ENCODE peak calls at places on chromosomes 11 and 22, in nine cellular contexts. One of them, this sample, is unnamed.

GRCh38 chr11:78465169-78465942 is 47.7 kb upstream of the GAB2 start:
- DNase-seq in pancreas: no peak
- DNase-seq in heart left ventricle: no peak
- DNase-seq in CD8-positive, alpha-beta T cell: peak
- DNase-seq in fibroblast of mammary gland: no peak
- DNase-seq in lower leg skin: no peak
- DNase-seq in glutamatergic neuron: no peak
- DNase-seq in osteocyte: no peak
- DNase-seq in ascending aorta: no peak
- DNase-seq in this sample: no peak

GRCh38 chr11:123509737-123510578 is 79.9 kb downstream of the GRAMD1B start:
- DNase-seq in pancreas: no peak
- DNase-seq in heart left ventricle: no peak
- DNase-seq in CD8-positive, alpha-beta T cell: no peak
- DNase-seq in fibroblast of mammary gland: peak
- DNase-seq in lower leg skin: peak
- DNase-seq in glutamatergic neuron: peak
- DNase-seq in osteocyte: no peak
- DNase-seq in ascending aorta: no peak
- DNase-seq in this sample: no peak

GRCh38 chr22:29596408-29596807 is 7.0 kb upstream of the NF2 start:
- DNase-seq in pancreas: no peak
- DNase-seq in heart left ventricle: no peak
- DNase-seq in CD8-positive, alpha-beta T cell: no peak
- DNase-seq in fibroblast of mammary gland: no peak
- DNase-seq in lower leg skin: no peak
- DNase-seq in glutamatergic neuron: no peak
- DNase-seq in osteocyte: no peak
- DNase-seq in ascending aorta: no peak
- DNase-seq in this sample: no peak

GRCh38 chr22:38115423-38116205 is 5.1 kb upstream of the BAIAP2L2 start:
- DNase-seq in pancreas: no peak
- DNase-seq in heart left ventricle: no peak
- DNase-seq in CD8-positive, alpha-beta T cell: no peak
- DNase-seq in fibroblast of mammary gland: no peak
- DNase-seq in lower leg skin: no peak
- DNase-seq in glutamatergic neuron: no peak
- DNase-seq in osteocyte: no peak
- DNase-seq in ascending aorta: no peak
- DNase-seq in this sample: no peak

GRCh38 chr11:118000850-118001228 is 14.6 kb downstream of the IL10RA start:
- DNase-seq in pancreas: no peak
- DNase-seq in heart left ventricle: no peak
- DNase-seq in CD8-positive, alpha-beta T cell: no peak
- DNase-seq in fibroblast of mammary gland: no peak
- DNase-seq in lower leg skin: peak
- DNase-seq in glutamatergic neuron: no peak
- DNase-seq in osteocyte: no peak
- DNase-seq in ascending aorta: no peak
- DNase-seq in this sample: no peak

GRCh38 chr11:5626191-5626590 is 1.4 kb downstream of the TRIM34 start:
- DNase-seq in pancreas: no peak
- DNase-seq in heart left ventricle: no peak
- DNase-seq in CD8-positive, alpha-beta T cell: no peak
- DNase-seq in fibroblast of mammary gland: peak
- DNase-seq in lower leg skin: no peak
- DNase-seq in glutamatergic neuron: no peak
- DNase-seq in osteocyte: no peak
- DNase-seq in ascending aorta: no peak
- DNase-seq in this sample: peak

GRCh38 chr11:117058761-117059233 is 39.4 kb downstream of the SIK3 start:
- DNase-seq in pancreas: no peak
- DNase-seq in heart left ventricle: no peak
- DNase-seq in CD8-positive, alpha-beta T cell: no peak
- DNase-seq in fibroblast of mammary gland: peak
- DNase-seq in lower leg skin: no peak
- DNase-seq in glutamatergic neuron: no peak
- DNase-seq in osteocyte: no peak
- DNase-seq in ascending aorta: no peak
- DNase-seq in this sample: peak

GRCh38 chr11:75562048-75562835 is at the start of gene SERPINH1:
- DNase-seq in pancreas: peak
- DNase-seq in heart left ventricle: peak
- DNase-seq in CD8-positive, alpha-beta T cell: peak
- DNase-seq in fibroblast of mammary gland: peak
- DNase-seq in lower leg skin: peak
- DNase-seq in glutamatergic neuron: peak
- DNase-seq in osteocyte: peak
- DNase-seq in ascending aorta: peak
- DNase-seq in this sample: peak

GRCh38 chr22:35593071-35593884 is 23.9 kb downstream of the MB start:
- DNase-seq in pancreas: no peak
- DNase-seq in heart left ventricle: no peak
- DNase-seq in CD8-positive, alpha-beta T cell: no peak
- DNase-seq in fibroblast of mammary gland: no peak
- DNase-seq in lower leg skin: no peak
- DNase-seq in glutamatergic neuron: no peak
- DNase-seq in osteocyte: no peak
- DNase-seq in ascending aorta: no peak
- DNase-seq in this sample: no peak

GRCh38 chr11:2106583-2107209 is 32.5 kb downstream of the IGF2 start:
- DNase-seq in pancreas: no peak
- DNase-seq in heart left ventricle: no peak
- DNase-seq in CD8-positive, alpha-beta T cell: no peak
- DNase-seq in fibroblast of mammary gland: no peak
- DNase-seq in lower leg skin: no peak
- DNase-seq in glutamatergic neuron: no peak
- DNase-seq in osteocyte: no peak
- DNase-seq in ascending aorta: no peak
- DNase-seq in this sample: no peak

GRCh38 chr22:28208797-28209196 is 289.7 kb upstream of the PITPNB start:
- DNase-seq in pancreas: no peak
- DNase-seq in heart left ventricle: no peak
- DNase-seq in CD8-positive, alpha-beta T cell: no peak
- DNase-seq in fibroblast of mammary gland: no peak
- DNase-seq in lower leg skin: no peak
- DNase-seq in glutamatergic neuron: no peak
- DNase-seq in osteocyte: no peak
- DNase-seq in ascending aorta: no peak
- DNase-seq in this sample: no peak

GRCh38 chr11:86490582-86490981 is 115.9 kb downstream of the CCDC81 start:
- DNase-seq in pancreas: no peak
- DNase-seq in heart left ventricle: no peak
- DNase-seq in CD8-positive, alpha-beta T cell: no peak
- DNase-seq in fibroblast of mammary gland: peak
- DNase-seq in lower leg skin: no peak
- DNase-seq in glutamatergic neuron: no peak
- DNase-seq in osteocyte: no peak
- DNase-seq in ascending aorta: no peak
- DNase-seq in this sample: no peak

GRCh38 chr11:72574046-72574445 is 100.2 kb downstream of the PDE2A start:
- DNase-seq in pancreas: no peak
- DNase-seq in heart left ventricle: no peak
- DNase-seq in CD8-positive, alpha-beta T cell: no peak
- DNase-seq in fibroblast of mammary gland: no peak
- DNase-seq in lower leg skin: peak
- DNase-seq in glutamatergic neuron: no peak
- DNase-seq in osteocyte: no peak
- DNase-seq in ascending aorta: no peak
- DNase-seq in this sample: no peak

GRCh38 chr22:21079493-21079892 is 33.7 kb downstream of the LRRC74B start:
- DNase-seq in pancreas: no peak
- DNase-seq in heart left ventricle: no peak
- DNase-seq in CD8-positive, alpha-beta T cell: no peak
- DNase-seq in fibroblast of mammary gland: no peak
- DNase-seq in lower leg skin: no peak
- DNase-seq in glutamatergic neuron: no peak
- DNase-seq in osteocyte: no peak
- DNase-seq in ascending aorta: no peak
- DNase-seq in this sample: no peak

GRCh38 chr22:39117585-39118191 is 20.6 kb downstream of the APOBEC3H start:
- DNase-seq in pancreas: no peak
- DNase-seq in heart left ventricle: no peak
- DNase-seq in CD8-positive, alpha-beta T cell: peak
- DNase-seq in fibroblast of mammary gland: peak
- DNase-seq in lower leg skin: no peak
- DNase-seq in glutamatergic neuron: peak
- DNase-seq in osteocyte: no peak
- DNase-seq in ascending aorta: no peak
- DNase-seq in this sample: peak

GRCh38 chr11:19821412-19821875 is 108.8 kb downstream of the NAV2 start:
- DNase-seq in pancreas: no peak
- DNase-seq in heart left ventricle: no peak
- DNase-seq in CD8-positive, alpha-beta T cell: no peak
- DNase-seq in fibroblast of mammary gland: no peak
- DNase-seq in lower leg skin: no peak
- DNase-seq in glutamatergic neuron: no peak
- DNase-seq in osteocyte: no peak
- DNase-seq in ascending aorta: no peak
- DNase-seq in this sample: no peak

GRCh38 chr11:5366856-5367255 is 15.5 kb downstream of the OR51B6 start:
- DNase-seq in pancreas: no peak
- DNase-seq in heart left ventricle: no peak
- DNase-seq in CD8-positive, alpha-beta T cell: no peak
- DNase-seq in fibroblast of mammary gland: no peak
- DNase-seq in lower leg skin: no peak
- DNase-seq in glutamatergic neuron: no peak
- DNase-seq in osteocyte: no peak
- DNase-seq in ascending aorta: no peak
- DNase-seq in this sample: no peak

GRCh38 chr11:127996825-127997224 is 590.5 kb downstream of the ETS1 start:
- DNase-seq in pancreas: no peak
- DNase-seq in heart left ventricle: no peak
- DNase-seq in CD8-positive, alpha-beta T cell: no peak
- DNase-seq in fibroblast of mammary gland: peak
- DNase-seq in lower leg skin: no peak
- DNase-seq in glutamatergic neuron: no peak
- DNase-seq in osteocyte: no peak
- DNase-seq in ascending aorta: no peak
- DNase-seq in this sample: peak

GRCh38 chr22:49395617-49396016 is 432.1 kb downstream of the BRD1 start:
- DNase-seq in pancreas: no peak
- DNase-seq in heart left ventricle: no peak
- DNase-seq in CD8-positive, alpha-beta T cell: no peak
- DNase-seq in fibroblast of mammary gland: no peak
- DNase-seq in lower leg skin: peak
- DNase-seq in glutamatergic neuron: no peak
- DNase-seq in osteocyte: peak
- DNase-seq in ascending aorta: no peak
- DNase-seq in this sample: no peak

GRCh38 chr11:68213555-68214172 is 568 bp upstream of the KMT5B start:
- DNase-seq in pancreas: peak
- DNase-seq in heart left ventricle: peak
- DNase-seq in CD8-positive, alpha-beta T cell: peak
- DNase-seq in fibroblast of mammary gland: peak
- DNase-seq in lower leg skin: peak
- DNase-seq in glutamatergic neuron: peak
- DNase-seq in osteocyte: peak
- DNase-seq in ascending aorta: no peak
- DNase-seq in this sample: peak
- TF ChIP-seq CTCF in pancreas: no peak
- TF ChIP-seq CTCF in heart left ventricle: no peak
- TF ChIP-seq CTCF in CD8-positive, alpha-beta T cell: no peak
- TF ChIP-seq CTCF in fibroblast of mammary gland: no peak
- TF ChIP-seq CTCF in lower leg skin: no peak
- TF ChIP-seq CTCF in glutamatergic neuron: peak
- TF ChIP-seq CTCF in osteocyte: no peak
- TF ChIP-seq CTCF in ascending aorta: no peak
- TF ChIP-seq CTCF in this sample: no peak

DNA sequence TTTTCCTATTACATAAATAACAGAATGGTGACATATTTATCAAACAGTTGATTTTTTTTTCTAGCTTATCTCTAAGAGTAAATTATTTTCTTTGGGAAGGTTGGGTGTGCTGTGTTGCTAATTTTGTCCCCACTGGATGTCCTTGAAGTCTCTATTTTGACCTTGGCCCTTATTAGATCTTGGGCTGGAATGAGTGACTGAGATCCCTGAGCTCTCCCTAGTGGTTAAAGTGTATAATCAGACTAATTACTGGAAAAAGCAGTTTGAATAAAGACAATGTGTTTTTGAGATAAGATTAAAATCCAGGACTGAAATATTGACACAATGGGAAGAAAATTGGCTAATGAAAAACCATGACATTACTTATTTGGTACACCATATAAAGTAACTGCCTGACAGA is 56.1 kb downstream of the AASDHPPT start:
- DNase-seq in pancreas: no peak
- DNase-seq in heart left ventricle: no peak
- DNase-seq in CD8-positive, alpha-beta T cell: no peak
- DNase-seq in fibroblast of mammary gland: peak
- DNase-seq in lower leg skin: no peak
- DNase-seq in glutamatergic neuron: no peak
- DNase-seq in osteocyte: no peak
- DNase-seq in ascending aorta: no peak
- DNase-seq in this sample: peak
- TF ChIP-seq CTCF in pancreas: no peak
- TF ChIP-seq CTCF in heart left ventricle: no peak
- TF ChIP-seq CTCF in CD8-positive, alpha-beta T cell: no peak
- TF ChIP-seq CTCF in fibroblast of mammary gland: peak
- TF ChIP-seq CTCF in lower leg skin: no peak
- TF ChIP-seq CTCF in glutamatergic neuron: no peak
- TF ChIP-seq CTCF in osteocyte: peak
- TF ChIP-seq CTCF in ascending aorta: no peak
- TF ChIP-seq CTCF in this sample: peak

GRCh38 chr11:101453682-101454081 is 130.1 kb downstream of the TRPC6 start:
- DNase-seq in pancreas: no peak
- DNase-seq in heart left ventricle: no peak
- DNase-seq in CD8-positive, alpha-beta T cell: no peak
- DNase-seq in fibroblast of mammary gland: peak
- DNase-seq in lower leg skin: no peak
- DNase-seq in glutamatergic neuron: no peak
- DNase-seq in osteocyte: no peak
- DNase-seq in ascending aorta: no peak
- DNase-seq in this sample: no peak

GRCh38 chr11:101458161-101458560 is 125.6 kb downstream of the TRPC6 start:
- DNase-seq in pancreas: no peak
- DNase-seq in heart left ventricle: no peak
- DNase-seq in CD8-positive, alpha-beta T cell: no peak
- DNase-seq in fibroblast of mammary gland: peak
- DNase-seq in lower leg skin: no peak
- DNase-seq in glutamatergic neuron: no peak
- DNase-seq in osteocyte: no peak
- DNase-seq in ascending aorta: no peak
- DNase-seq in this sample: no peak

GRCh38 chr11:101459020-101459419 is 124.8 kb downstream of the TRPC6 start:
- DNase-seq in pancreas: no peak
- DNase-seq in heart left ventricle: no peak
- DNase-seq in CD8-positive, alpha-beta T cell: no peak
- DNase-seq in fibroblast of mammary gland: no peak
- DNase-seq in lower leg skin: no peak
- DNase-seq in glutamatergic neuron: no peak
- DNase-seq in osteocyte: no peak
- DNase-seq in ascending aorta: no peak
- DNase-seq in this sample: no peak

GRCh38 chr11:101456812-101457211 is 127.0 kb downstream of the TRPC6 start:
- DNase-seq in pancreas: no peak
- DNase-seq in heart left ventricle: no peak
- DNase-seq in CD8-positive, alpha-beta T cell: no peak
- DNase-seq in fibroblast of mammary gland: peak
- DNase-seq in lower leg skin: no peak
- DNase-seq in glutamatergic neuron: no peak
- DNase-seq in osteocyte: no peak
- DNase-seq in ascending aorta: no peak
- DNase-seq in this sample: no peak
- TF ChIP-seq CTCF in pancreas: peak
- TF ChIP-seq CTCF in heart left ventricle: peak
- TF ChIP-seq CTCF in CD8-positive, alpha-beta T cell: no peak
- TF ChIP-seq CTCF in fibroblast of mammary gland: peak
- TF ChIP-seq CTCF in lower leg skin: no peak
- TF ChIP-seq CTCF in glutamatergic neuron: peak
- TF ChIP-seq CTCF in osteocyte: peak
- TF ChIP-seq CTCF in ascending aorta: no peak
- TF ChIP-seq CTCF in this sample: peak

GRCh38 chr11:109994896-109995295 is 98.3 kb upstream of the ZC3H12C start:
- DNase-seq in pancreas: no peak
- DNase-seq in heart left ventricle: no peak
- DNase-seq in CD8-positive, alpha-beta T cell: no peak
- DNase-seq in fibroblast of mammary gland: peak
- DNase-seq in lower leg skin: no peak
- DNase-seq in glutamatergic neuron: no peak
- DNase-seq in osteocyte: no peak
- DNase-seq in ascending aorta: no peak
- DNase-seq in this sample: no peak
- TF ChIP-seq CTCF in pancreas: no peak
- TF ChIP-seq CTCF in heart left ventricle: no peak
- TF ChIP-seq CTCF in CD8-positive, alpha-beta T cell: no peak
- TF ChIP-seq CTCF in fibroblast of mammary gland: no peak
- TF ChIP-seq CTCF in lower leg skin: no peak
- TF ChIP-seq CTCF in glutamatergic neuron: no peak
- TF ChIP-seq CTCF in osteocyte: no peak
- TF ChIP-seq CTCF in ascending aorta: no peak
- TF ChIP-seq CTCF in this sample: no peak